ENCODE peak calls at places on chromosomes 5 and 9, in six cellular contexts. One of them, this sample, is unnamed.

GRCh38 chr5:96388186-96388585 is 44.9 kb downstream of the PCSK1 start:
- DNase-seq in activated T-helper 2 cell treated with anti-CD3 and anti-CD28 coated beads, Interferon-gamma antibody, Interleukin-2, Interleukin-4, amounts not matched to agents 10 μg/mL and 5 μg/mL and 100 μg/mL, durations not matched to agents 14 hours and 24 hours and 36 hours: no peak
- DNase-seq in iPS DF 19.7: no peak
- DNase-seq in natural killer cell: no peak
- DNase-seq in AG10803: peak
- DNase-seq in lower lobe of right lung: no peak
- DNase-seq in this sample: peak

GRCh38 chr5:24644757-24645156 is at the start of gene CDH10:
- DNase-seq in activated T-helper 2 cell treated with anti-CD3 and anti-CD28 coated beads, Interferon-gamma antibody, Interleukin-2, Interleukin-4, amounts not matched to agents 10 μg/mL and 5 μg/mL and 100 μg/mL, durations not matched to agents 14 hours and 24 hours and 36 hours: no peak
- DNase-seq in iPS DF 19.7: peak
- DNase-seq in natural killer cell: no peak
- DNase-seq in AG10803: peak
- DNase-seq in lower lobe of right lung: peak
- DNase-seq in this sample: no peak

GRCh38 chr5:25339541-25339940 is 694.8 kb upstream of the CDH10 start:
- DNase-seq in activated T-helper 2 cell treated with anti-CD3 and anti-CD28 coated beads, Interferon-gamma antibody, Interleukin-2, Interleukin-4, amounts not matched to agents 10 μg/mL and 5 μg/mL and 100 μg/mL, durations not matched to agents 14 hours and 24 hours and 36 hours: no peak
- DNase-seq in iPS DF 19.7: no peak
- DNase-seq in natural killer cell: no peak
- DNase-seq in AG10803: no peak
- DNase-seq in lower lobe of right lung: no peak
- DNase-seq in this sample: no peak

GRCh38 chr5:148569948-148570347 is 84.4 kb downstream of the HTR4 start:
- DNase-seq in activated T-helper 2 cell treated with anti-CD3 and anti-CD28 coated beads, Interferon-gamma antibody, Interleukin-2, Interleukin-4, amounts not matched to agents 10 μg/mL and 5 μg/mL and 100 μg/mL, durations not matched to agents 14 hours and 24 hours and 36 hours: no peak
- DNase-seq in iPS DF 19.7: no peak
- DNase-seq in natural killer cell: no peak
- DNase-seq in AG10803: no peak
- DNase-seq in lower lobe of right lung: no peak
- DNase-seq in this sample: no peak

GRCh38 chr5:64637837-64638443 is 52.4 kb upstream of the SHISAL2B start:
- DNase-seq in activated T-helper 2 cell treated with anti-CD3 and anti-CD28 coated beads, Interferon-gamma antibody, Interleukin-2, Interleukin-4, amounts not matched to agents 10 μg/mL and 5 μg/mL and 100 μg/mL, durations not matched to agents 14 hours and 24 hours and 36 hours: no peak
- DNase-seq in iPS DF 19.7: no peak
- DNase-seq in natural killer cell: no peak
- DNase-seq in AG10803: no peak
- DNase-seq in lower lobe of right lung: no peak
- DNase-seq in this sample: peak

GRCh38 chr5:172952034-172952511 is 7.2 kb upstream of the RPL26L1 start:
- DNase-seq in activated T-helper 2 cell treated with anti-CD3 and anti-CD28 coated beads, Interferon-gamma antibody, Interleukin-2, Interleukin-4, amounts not matched to agents 10 μg/mL and 5 μg/mL and 100 μg/mL, durations not matched to agents 14 hours and 24 hours and 36 hours: no peak
- DNase-seq in iPS DF 19.7: no peak
- DNase-seq in natural killer cell: no peak
- DNase-seq in AG10803: peak
- DNase-seq in lower lobe of right lung: no peak
- DNase-seq in this sample: peak

GRCh38 chr9:125749287-125749935 is 2.2 kb downstream of the PBX3 start:
- DNase-seq in activated T-helper 2 cell treated with anti-CD3 and anti-CD28 coated beads, Interferon-gamma antibody, Interleukin-2, Interleukin-4, amounts not matched to agents 10 μg/mL and 5 μg/mL and 100 μg/mL, durations not matched to agents 14 hours and 24 hours and 36 hours: no peak
- DNase-seq in iPS DF 19.7: no peak
- DNase-seq in natural killer cell: no peak
- DNase-seq in AG10803: no peak
- DNase-seq in lower lobe of right lung: no peak
- DNase-seq in this sample: no peak

GRCh38 chr5:52997424-52997823 is 8.3 kb downstream of the ITGA2 start:
- DNase-seq in activated T-helper 2 cell treated with anti-CD3 and anti-CD28 coated beads, Interferon-gamma antibody, Interleukin-2, Interleukin-4, amounts not matched to agents 10 μg/mL and 5 μg/mL and 100 μg/mL, durations not matched to agents 14 hours and 24 hours and 36 hours: no peak
- DNase-seq in iPS DF 19.7: no peak
- DNase-seq in natural killer cell: no peak
- DNase-seq in AG10803: no peak
- DNase-seq in lower lobe of right lung: no peak
- DNase-seq in this sample: no peak

GRCh38 chr9:111928342-111928720 is 31.7 kb downstream of the UGCG start:
- DNase-seq in activated T-helper 2 cell treated with anti-CD3 and anti-CD28 coated beads, Interferon-gamma antibody, Interleukin-2, Interleukin-4, amounts not matched to agents 10 μg/mL and 5 μg/mL and 100 μg/mL, durations not matched to agents 14 hours and 24 hours and 36 hours: no peak
- DNase-seq in iPS DF 19.7: no peak
- DNase-seq in natural killer cell: no peak
- DNase-seq in AG10803: peak
- DNase-seq in lower lobe of right lung: no peak
- DNase-seq in this sample: peak

GRCh38 chr5:135462304-135462703 is 10.2 kb upstream of the TIFAB start:
- DNase-seq in activated T-helper 2 cell treated with anti-CD3 and anti-CD28 coated beads, Interferon-gamma antibody, Interleukin-2, Interleukin-4, amounts not matched to agents 10 μg/mL and 5 μg/mL and 100 μg/mL, durations not matched to agents 14 hours and 24 hours and 36 hours: peak
- DNase-seq in iPS DF 19.7: peak
- DNase-seq in natural killer cell: no peak
- DNase-seq in AG10803: peak
- DNase-seq in lower lobe of right lung: no peak
- DNase-seq in this sample: peak

GRCh38 chr9:86925686-86926085 is 21.6 kb downstream of the GAS1 start:
- DNase-seq in activated T-helper 2 cell treated with anti-CD3 and anti-CD28 coated beads, Interferon-gamma antibody, Interleukin-2, Interleukin-4, amounts not matched to agents 10 μg/mL and 5 μg/mL and 100 μg/mL, durations not matched to agents 14 hours and 24 hours and 36 hours: no peak
- DNase-seq in iPS DF 19.7: no peak
- DNase-seq in natural killer cell: no peak
- DNase-seq in AG10803: peak
- DNase-seq in lower lobe of right lung: no peak
- DNase-seq in this sample: peak

GRCh38 chr5:124628721-124629596 is 117.5 kb downstream of the ZNF608 start:
- DNase-seq in activated T-helper 2 cell treated with anti-CD3 and anti-CD28 coated beads, Interferon-gamma antibody, Interleukin-2, Interleukin-4, amounts not matched to agents 10 μg/mL and 5 μg/mL and 100 μg/mL, durations not matched to agents 14 hours and 24 hours and 36 hours: no peak
- DNase-seq in iPS DF 19.7: no peak
- DNase-seq in natural killer cell: no peak
- DNase-seq in AG10803: peak
- DNase-seq in lower lobe of right lung: no peak
- DNase-seq in this sample: peak

GRCh38 chr5:31452314-31452713 is 79.6 kb downstream of the DROSHA start:
- DNase-seq in activated T-helper 2 cell treated with anti-CD3 and anti-CD28 coated beads, Interferon-gamma antibody, Interleukin-2, Interleukin-4, amounts not matched to agents 10 μg/mL and 5 μg/mL and 100 μg/mL, durations not matched to agents 14 hours and 24 hours and 36 hours: no peak
- DNase-seq in iPS DF 19.7: no peak
- DNase-seq in natural killer cell: no peak
- DNase-seq in AG10803: no peak
- DNase-seq in lower lobe of right lung: no peak
- DNase-seq in this sample: no peak

GRCh38 chr9:131608469-131609115 is 63.3 kb downstream of the PRRT1B start:
- DNase-seq in activated T-helper 2 cell treated with anti-CD3 and anti-CD28 coated beads, Interferon-gamma antibody, Interleukin-2, Interleukin-4, amounts not matched to agents 10 μg/mL and 5 μg/mL and 100 μg/mL, durations not matched to agents 14 hours and 24 hours and 36 hours: no peak
- DNase-seq in iPS DF 19.7: peak
- DNase-seq in natural killer cell: no peak
- DNase-seq in AG10803: peak
- DNase-seq in lower lobe of right lung: peak
- DNase-seq in this sample: peak

GRCh38 chr5:37111426-37112382 is 137.5 kb downstream of the CPLANE1 start:
- DNase-seq in activated T-helper 2 cell treated with anti-CD3 and anti-CD28 coated beads, Interferon-gamma antibody, Interleukin-2, Interleukin-4, amounts not matched to agents 10 μg/mL and 5 μg/mL and 100 μg/mL, durations not matched to agents 14 hours and 24 hours and 36 hours: peak
- DNase-seq in iPS DF 19.7: no peak
- DNase-seq in natural killer cell: no peak
- DNase-seq in AG10803: no peak
- DNase-seq in lower lobe of right lung: no peak
- DNase-seq in this sample: no peak

GRCh38 chr9:69771775-69772418 is 12.1 kb upstream of the PTAR1 start:
- DNase-seq in activated T-helper 2 cell treated with anti-CD3 and anti-CD28 coated beads, Interferon-gamma antibody, Interleukin-2, Interleukin-4, amounts not matched to agents 10 μg/mL and 5 μg/mL and 100 μg/mL, durations not matched to agents 14 hours and 24 hours and 36 hours: no peak
- DNase-seq in iPS DF 19.7: no peak
- DNase-seq in natural killer cell: no peak
- DNase-seq in AG10803: peak
- DNase-seq in lower lobe of right lung: no peak
- DNase-seq in this sample: peak

GRCh38 chr5:1140188-1140817 is 28.4 kb upstream of the SLC12A7 start:
- DNase-seq in activated T-helper 2 cell treated with anti-CD3 and anti-CD28 coated beads, Interferon-gamma antibody, Interleukin-2, Interleukin-4, amounts not matched to agents 10 μg/mL and 5 μg/mL and 100 μg/mL, durations not matched to agents 14 hours and 24 hours and 36 hours: peak
- DNase-seq in iPS DF 19.7: peak
- DNase-seq in natural killer cell: peak
- DNase-seq in AG10803: peak
- DNase-seq in lower lobe of right lung: peak
- DNase-seq in this sample: peak

GRCh38 chr5:72681781-72682180 is 134.7 kb upstream of the TNPO1 start:
- DNase-seq in activated T-helper 2 cell treated with anti-CD3 and anti-CD28 coated beads, Interferon-gamma antibody, Interleukin-2, Interleukin-4, amounts not matched to agents 10 μg/mL and 5 μg/mL and 100 μg/mL, durations not matched to agents 14 hours and 24 hours and 36 hours: no peak
- DNase-seq in iPS DF 19.7: no peak
- DNase-seq in natural killer cell: no peak
- DNase-seq in AG10803: no peak
- DNase-seq in lower lobe of right lung: no peak
- DNase-seq in this sample: no peak

GRCh38 chr9:77663754-77664153 is 15.6 kb upstream of the GNA14 start:
- DNase-seq in activated T-helper 2 cell treated with anti-CD3 and anti-CD28 coated beads, Interferon-gamma antibody, Interleukin-2, Interleukin-4, amounts not matched to agents 10 μg/mL and 5 μg/mL and 100 μg/mL, durations not matched to agents 14 hours and 24 hours and 36 hours: no peak
- DNase-seq in iPS DF 19.7: no peak
- DNase-seq in natural killer cell: no peak
- DNase-seq in AG10803: no peak
- DNase-seq in lower lobe of right lung: peak
- DNase-seq in this sample: peak

GRCh38 chr5:76291305-76292077 is 111.6 kb upstream of the IQGAP2 start:
- DNase-seq in activated T-helper 2 cell treated with anti-CD3 and anti-CD28 coated beads, Interferon-gamma antibody, Interleukin-2, Interleukin-4, amounts not matched to agents 10 μg/mL and 5 μg/mL and 100 μg/mL, durations not matched to agents 14 hours and 24 hours and 36 hours: no peak
- DNase-seq in iPS DF 19.7: no peak
- DNase-seq in natural killer cell: no peak
- DNase-seq in AG10803: no peak
- DNase-seq in lower lobe of right lung: no peak
- DNase-seq in this sample: no peak

GRCh38 chr5:168706655-168707069 is 127.5 kb upstream of the PANK3 start:
- DNase-seq in activated T-helper 2 cell treated with anti-CD3 and anti-CD28 coated beads, Interferon-gamma antibody, Interleukin-2, Interleukin-4, amounts not matched to agents 10 μg/mL and 5 μg/mL and 100 μg/mL, durations not matched to agents 14 hours and 24 hours and 36 hours: peak
- DNase-seq in iPS DF 19.7: peak
- DNase-seq in natural killer cell: no peak
- DNase-seq in AG10803: peak
- DNase-seq in lower lobe of right lung: no peak
- DNase-seq in this sample: peak

GRCh38 chr5:172005708-172006377 is 595 bp downstream of the FBXW11 start:
- DNase-seq in activated T-helper 2 cell treated with anti-CD3 and anti-CD28 coated beads, Interferon-gamma antibody, Interleukin-2, Interleukin-4, amounts not matched to agents 10 μg/mL and 5 μg/mL and 100 μg/mL, durations not matched to agents 14 hours and 24 hours and 36 hours: no peak
- DNase-seq in iPS DF 19.7: no peak
- DNase-seq in natural killer cell: peak
- DNase-seq in AG10803: peak
- DNase-seq in lower lobe of right lung: peak
- DNase-seq in this sample: peak

GRCh38 chr5:34854459-34855174 is 15.7 kb downstream of the TTC23L start:
- DNase-seq in activated T-helper 2 cell treated with anti-CD3 and anti-CD28 coated beads, Interferon-gamma antibody, Interleukin-2, Interleukin-4, amounts not matched to agents 10 μg/mL and 5 μg/mL and 100 μg/mL, durations not matched to agents 14 hours and 24 hours and 36 hours: no peak
- DNase-seq in iPS DF 19.7: no peak
- DNase-seq in natural killer cell: no peak
- DNase-seq in AG10803: no peak
- DNase-seq in lower lobe of right lung: no peak
- DNase-seq in this sample: no peak

GRCh38 chr5:158514353-158514960 is 585.3 kb downstream of the EBF1 start:
- DNase-seq in activated T-helper 2 cell treated with anti-CD3 and anti-CD28 coated beads, Interferon-gamma antibody, Interleukin-2, Interleukin-4, amounts not matched to agents 10 μg/mL and 5 μg/mL and 100 μg/mL, durations not matched to agents 14 hours and 24 hours and 36 hours: no peak
- DNase-seq in iPS DF 19.7: no peak
- DNase-seq in natural killer cell: no peak
- DNase-seq in AG10803: peak
- DNase-seq in lower lobe of right lung: no peak
- DNase-seq in this sample: peak

GRCh38 chr9:33719581-33720374 is 75.6 kb upstream of the PRSS3 start:
- DNase-seq in activated T-helper 2 cell treated with anti-CD3 and anti-CD28 coated beads, Interferon-gamma antibody, Interleukin-2, Interleukin-4, amounts not matched to agents 10 μg/mL and 5 μg/mL and 100 μg/mL, durations not matched to agents 14 hours and 24 hours and 36 hours: no peak
- DNase-seq in iPS DF 19.7: no peak
- DNase-seq in natural killer cell: peak
- DNase-seq in AG10803: no peak
- DNase-seq in lower lobe of right lung: peak
- DNase-seq in this sample: peak

GRCh38 chr5:163434410-163434866 is 3.0 kb upstream of the CCNG1 start:
- DNase-seq in activated T-helper 2 cell treated with anti-CD3 and anti-CD28 coated beads, Interferon-gamma antibody, Interleukin-2, Interleukin-4, amounts not matched to agents 10 μg/mL and 5 μg/mL and 100 μg/mL, durations not matched to agents 14 hours and 24 hours and 36 hours: no peak
- DNase-seq in iPS DF 19.7: no peak
- DNase-seq in natural killer cell: no peak
- DNase-seq in AG10803: no peak
- DNase-seq in lower lobe of right lung: no peak
- DNase-seq in this sample: peak

GRCh38 chr9:96556701-96557461 is 62.8 kb downstream of the CDC14B start:
- DNase-seq in activated T-helper 2 cell treated with anti-CD3 and anti-CD28 coated beads, Interferon-gamma antibody, Interleukin-2, Interleukin-4, amounts not matched to agents 10 μg/mL and 5 μg/mL and 100 μg/mL, durations not matched to agents 14 hours and 24 hours and 36 hours: no peak
- DNase-seq in iPS DF 19.7: no peak
- DNase-seq in natural killer cell: no peak
- DNase-seq in AG10803: peak
- DNase-seq in lower lobe of right lung: no peak
- DNase-seq in this sample: no peak

GRCh38 chr9:97787551-97787950 is 65.5 kb upstream of the FOXE1 start:
- DNase-seq in activated T-helper 2 cell treated with anti-CD3 and anti-CD28 coated beads, Interferon-gamma antibody, Interleukin-2, Interleukin-4, amounts not matched to agents 10 μg/mL and 5 μg/mL and 100 μg/mL, durations not matched to agents 14 hours and 24 hours and 36 hours: no peak
- DNase-seq in iPS DF 19.7: no peak
- DNase-seq in natural killer cell: no peak
- DNase-seq in AG10803: no peak
- DNase-seq in lower lobe of right lung: no peak
- DNase-seq in this sample: no peak